ENCODE peak calls at places on chromosomes 13 and 19, in six cellular contexts. V is activated T-helper 2 cell treated with anti-CD3 and anti-CD28 coated beads, Interferon-gamma antibody, Interleukin-2, Interleukin-4, amounts not matched to agents 10 μg/mL and 5 μg/mL and 100 μg/mL, durations not matched to agents 14 hours and 24 hours and 36 hours; F is BJ; B is endodermal cell; T is choroid plexus epithelial cell; N is NCI-H2171 treated with DMSO at 0.1 percent for 48 hours. I is an unnamed sample.

GRCh38 chr13:40169476-40169875 is 497.0 kb downstream of the FOXO1 start:
- DNase-seq in V (no peak), F (no peak), B (no peak), T (no peak), N (no peak), I (no peak)

GRCh38 chr19:6890938-6891337 is 3.6 kb downstream of the ADGRE1 start:
- DNase-seq in V (no peak), F (no peak), B (no peak), T (no peak), N (no peak), I (no peak)

GRCh38 chr13:50334092-50334778 is 319.0 kb downstream of the KCNRG start:
- DNase-seq in V (no peak), F (no peak), B (no peak), T (no peak), N (no peak), I (no peak)

GRCh38 chr19:1357695-1358094 is 26.0 kb upstream of the NDUFS7 start:
- DNase-seq in V (no peak), F (no peak), B (peak), T (no peak), N (no peak), I (no peak)

GRCh38 chr13:97391201-97391600 is 42.8 kb upstream of the RAP2A start:
- DNase-seq in V (no peak), F (no peak), B (no peak), T (peak), N (no peak), I (no peak)

GRCh38 chr13:112740502-112741131 is 50.8 kb downstream of the ATP11A start:
- DNase-seq in V (no peak), F (peak), B (no peak), T (peak), N (no peak), I (peak)

GRCh38 chr19:45361608-45362007 is 8.8 kb downstream of the ERCC2 start:
- DNase-seq in V (no peak), F (no peak), B (no peak), T (no peak), N (no peak), I (no peak)

GRCh38 chr13:54241719-54242118 is 1213.1 kb downstream of the OLFM4 start:
- DNase-seq in V (no peak), F (no peak), B (no peak), T (no peak), N (peak), I (no peak)

GRCh38 chr19:51607077-51607476 is 23.1 kb downstream of the SIGLEC5 start:
- DNase-seq in V (peak), F (no peak), B (no peak), T (no peak), N (no peak), I (no peak)

GRCh38 chr13:20702945-20703784 is at the start of gene IL17D:
- DNase-seq in V (peak), F (no peak), B (peak), T (no peak), N (peak), I (peak)

GRCh38 chr13:63497601-63498000 is 2082.0 kb upstream of the PCDH20 start:
- DNase-seq in V (no peak), F (peak), B (no peak), T (peak), N (no peak), I (no peak)

GRCh38 chr19:932647-933552 is 7.1 kb downstream of the ARID3A start:
- DNase-seq in V (no peak), F (peak), B (peak), T (peak), N (no peak), I (peak)

GRCh38 chr13:99467764-99468163 is 33.5 kb upstream of the TM9SF2 start:
- DNase-seq in V (no peak), F (peak), B (no peak), T (peak), N (peak), I (no peak)

GRCh38 chr19:14112051-14112808 is 5.3 kb downstream of the PRKACA start:
- DNase-seq in V (no peak), F (no peak), B (no peak), T (no peak), N (no peak), I (no peak)

GRCh38 chr19:37947778-37948177 is 40.8 kb downstream of the SIPA1L3 start:
- DNase-seq in V (no peak), F (no peak), B (no peak), T (no peak), N (no peak), I (no peak)

GRCh38 chr19:23716792-23717191 is 29.8 kb upstream of the ZNF675 start:
- DNase-seq in V (no peak), F (no peak), B (no peak), T (no peak), N (peak), I (no peak)

GRCh38 chr13:53703371-53704080 is 674.9 kb downstream of the OLFM4 start:
- DNase-seq in V (no peak), F (no peak), B (no peak), T (no peak), N (no peak), I (no peak)

GRCh38 chr13:98575009-98575866 is 1.7 kb downstream of the STK24 start:
- DNase-seq in V (no peak), F (no peak), B (no peak), T (peak), N (no peak), I (no peak)

GRCh38 chr19:44807162-44807561 is 1.7 kb upstream of the BCAM start:
- DNase-seq in V (no peak), F (no peak), B (no peak), T (no peak), N (peak), I (no peak)

GRCh38 chr19:30222993-30223865 is 149.0 kb upstream of the ZNF536 start:
- DNase-seq in V (no peak), F (no peak), B (peak), T (no peak), N (peak), I (no peak)

GRCh38 chr13:75760182-75760981 is 124.3 kb downstream of the LMO7 start:
- DNase-seq in V (no peak), F (no peak), B (no peak), T (peak), N (peak), I (no peak)

GRCh38 chr19:23318143-23318542 is 67.9 kb upstream of the ZNF724 start:
- DNase-seq in V (no peak), F (no peak), B (no peak), T (no peak), N (no peak), I (no peak)

GRCh38 chr19:41767105-41767504 is 11.8 kb downstream of the CEACAM6 start:
- DNase-seq in V (no peak), F (no peak), B (no peak), T (no peak), N (no peak), I (no peak)

GRCh38 chr13:44219808-44220544 is 153.6 kb upstream of the SERP2 start:
- DNase-seq in V (no peak), F (no peak), B (no peak), T (peak), N (no peak), I (no peak)

GRCh38 chr13:108227651-108228272 is 9.6 kb downstream of the ABHD13 start:
- DNase-seq in V (no peak), F (no peak), B (no peak), T (peak), N (peak), I (no peak)

GRCh38 chr13:74040200-74040599 is 94.0 kb downstream of the KLF12 start:
- DNase-seq in V (no peak), F (no peak), B (peak), T (peak), N (peak), I (peak)

GRCh38 chr19:9673912-9674668 is 810 bp downstream of the ZNF562 start:
- DNase-seq in V (no peak), F (no peak), B (no peak), T (peak), N (no peak), I (no peak)

GRCh38 chr13:23668557-23668956 is 98.3 kb downstream of the TNFRSF19 start:
- DNase-seq in V (no peak), F (no peak), B (no peak), T (no peak), N (no peak), I (no peak)

GRCh38 chr19:27674701-27675100 is 1538.2 kb downstream of the UQCRFS1 start:
- DNase-seq in V (no peak), F (no peak), B (peak), T (no peak), N (no peak), I (no peak)

GRCh38 chr13:80341098-80341701 is at the start of gene SPRY2:
- DNase-seq in V (peak), F (peak), B (peak), T (peak), N (peak), I (peak)

GRCh38 chr13:36344886-36345437 is 1.2 kb downstream of the SPART start:
- DNase-seq in V (no peak), F (no peak), B (peak), T (peak), N (no peak), I (no peak)

GRCh38 chr13:70967564-70967963 is 859.3 kb upstream of the KLHL1 start:
- DNase-seq in V (no peak), F (no peak), B (peak), T (no peak), N (no peak), I (no peak)

GRCh38 chr19:49957262-49957915 is 3.6 kb downstream of the SIGLEC11 start:
- DNase-seq in V (no peak), F (no peak), B (no peak), T (no peak), N (no peak), I (no peak)

GRCh38 chr19:1752757-1753728 is at the start of gene ONECUT3:
- DNase-seq in V (no peak), F (no peak), B (peak), T (no peak), N (no peak), I (no peak)

GRCh38 chr19:35755160-35755549 is 1.7 kb downstream of the HSPB6 start:
- DNase-seq in V (no peak), F (no peak), B (no peak), T (no peak), N (peak), I (peak)

I was measured in islet precursor cell.